ENCODE peak calls at places on chromosomes 16 and 17, in five cellular contexts. K, C, E, P and W are unnamed samples.

GRCh38 chr17:4604111-4604644 is 19.8 kb downstream of the SMTNL2 start:
- DNase-seq in E (no peak), K (peak), C (peak), P (no peak), W (peak)

GRCh38 chr16:85554791-85555548 is 58.2 kb upstream of the GSE1 start:
- DNase-seq in P (peak), C (peak), E (peak), K (peak), W (peak)

GRCh38 chr16:4538067-4538385 is 547 bp downstream of the CDIP1 start:
- DNase-seq in E (no peak), C (peak), P (no peak), K (no peak), W (no peak)

GRCh38 chr16:82229800-82230619 is 60.0 kb upstream of the MPHOSPH6 start:
- DNase-seq in P (peak), C (peak), K (peak), E (peak), W (peak)

GRCh38 chr17:80889897-80890550 is 101.6 kb upstream of the CHMP6 start:
- DNase-seq in K (peak), C (no peak), P (peak), E (no peak), W (no peak)

GRCh38 chr16:11914759-11915643 is 755 bp downstream of the GSPT1 start:
- DNase-seq in C (peak), E (no peak), K (peak), P (peak), W (peak)

GRCh38 chr17:32487460-32488176 is 825 bp downstream of the CDK5R1 start:
- DNase-seq in E (no peak), K (no peak), P (peak), C (no peak), W (no peak)

GRCh38 chr16:86239381-86239780 is 270.9 kb upstream of the FOXF1 start:
- DNase-seq in C (no peak), E (no peak), P (no peak), K (no peak), W (no peak)

GRCh38 chr16:79792952-79793351 is 192.4 kb upstream of the MAF start:
- DNase-seq in K (no peak), P (no peak), E (no peak), C (no peak), W (no peak)

GRCh38 chr17:51455211-51455610 is 194.9 kb downstream of the UTP18 start:
- DNase-seq in K (no peak), E (no peak), C (no peak), P (no peak), W (no peak)

GRCh38 chr17:63543822-63544420 is 6.4 kb upstream of the DCAF7 start:
- DNase-seq in K (no peak), P (no peak), E (no peak), C (no peak), W (no peak)

GRCh38 chr16:67431077-67431804 is at the start of gene HSD11B2:
- DNase-seq in K (peak), P (peak), C (peak), E (no peak), W (peak)

GRCh38 chr16:19898924-19899604 is 14.4 kb upstream of the GPRC5B start:
- DNase-seq in C (peak), E (peak), P (peak), K (no peak), W (no peak)

GRCh38 chr17:79840204-79840988 is 1.2 kb upstream of the CBX4 start:
- DNase-seq in K (peak), E (no peak), C (no peak), P (peak), W (peak)

GRCh38 chr16:76800196-76800595 is 390.8 kb upstream of the MON1B start:
- DNase-seq in P (no peak), K (no peak), E (no peak), C (peak), W (no peak)

GRCh38 chr17:61454095-61454931 is 2.1 kb downstream of the TBX4 start:
- DNase-seq in P (no peak), C (no peak), K (no peak), E (no peak), W (no peak)

GRCh38 chr16:68444058-68444657 is 4.2 kb downstream of the SMPD3 start:
- DNase-seq in K (peak), C (peak), E (no peak), P (no peak), W (no peak)

GRCh38 chr16:64615647-64616280 is 506.1 kb downstream of the CDH11 start:
- DNase-seq in E (no peak), C (peak), K (peak), P (no peak), W (peak)

GRCh38 chr17:79633937-79634813 is 23.3 kb upstream of the RBFOX3 start:
- DNase-seq in C (no peak), E (no peak), K (no peak), P (no peak), W (peak)

GRCh38 chr17:61314368-61315078 is 85.1 kb upstream of the TBX2 start:
- DNase-seq in K (peak), P (no peak), E (no peak), C (peak), W (peak)

GRCh38 chr17:29140051-29140582 is 40.1 kb downstream of the MYO18A start:
- DNase-seq in E (no peak), K (peak), C (peak), P (peak), W (peak)

GRCh38 chr16:51388516-51388951 is 237.5 kb upstream of the SALL1 start:
- DNase-seq in E (no peak), P (no peak), K (no peak), C (peak), W (no peak)

GRCh38 chr17:44797809-44798208 is 32.3 kb downstream of the GJC1 start:
- DNase-seq in C (peak), P (no peak), E (no peak), K (no peak), W (no peak)

GRCh38 chr17:4232168-4232813 is 31.5 kb downstream of the ANKFY1 start:
- DNase-seq in C (peak), E (no peak), K (no peak), P (no peak), W (no peak)

GRCh38 chr17:13337864-13338371 is 263.8 kb downstream of the HS3ST3A1 start:
- DNase-seq in P (peak), K (no peak), E (peak), C (peak), W (no peak)

GRCh38 chr17:7887038-7887481 is 1.5 kb upstream of the CHD3 start:
- DNase-seq in C (no peak), K (no peak), P (no peak), E (peak), W (no peak)

GRCh38 chr17:38568845-38569510 is 36.8 kb downstream of the SRCIN1 start:
- DNase-seq in P (no peak), E (no peak), K (no peak), C (no peak), W (no peak)

GRCh38 chr16:68259421-68259820 is 4.9 kb upstream of the SLC7A6 start:
- DNase-seq in C (no peak), P (no peak), K (peak), E (no peak), W (peak)

GRCh38 chr17:19399750-19400450 is 11.1 kb upstream of the RNF112 start:
- DNase-seq in K (no peak), P (no peak), E (no peak), C (no peak), W (no peak)

GRCh38 chr17:61614219-61614618 is 23.2 kb upstream of the NACA2 start:
- DNase-seq in E (no peak), P (no peak), K (no peak), C (no peak), W (no peak)

GRCh38 chr16:47262938-47263337 is 119.2 kb upstream of the NETO2 start:
- DNase-seq in E (no peak), K (no peak), C (no peak), P (no peak), W (no peak)

GRCh38 chr17:6286239-6286638 is 148.7 kb downstream of the AIPL1 start:
- DNase-seq in E (peak), P (peak), K (no peak), C (no peak), W (no peak)

GRCh38 chr16:31385680-31386079 is 7.5 kb upstream of the ITGAD start:
- DNase-seq in E (no peak), C (no peak), P (peak), K (no peak), W (no peak)

GRCh38 chr17:6070280-6070894 is at the start of gene WSCD1:
- DNase-seq in E (no peak), C (no peak), K (peak), P (no peak), W (no peak)

GRCh38 chr17:79002291-79002690 is 7.3 kb downstream of the CANT1 start:
- DNase-seq in K (no peak), E (no peak), C (no peak), P (no peak), W (no peak)

GRCh38 chr16:28193530-28194423 is 18.0 kb downstream of the XPO6 start:
- DNase-seq in E (no peak), K (no peak), P (peak), C (peak), W (no peak)

GRCh38 chr16:3012828-3013420 is at the start of gene CLDN9:
- DNase-seq in P (no peak), C (peak), E (no peak), K (no peak), W (no peak)

GRCh38 chr16:88907768-88908167 is 41.3 kb upstream of the PABPN1L start:
- DNase-seq in P (no peak), C (peak), E (no peak), K (no peak), W (no peak)